ENCODE peak calls at places on chromosomes 2 and 18, in five cellular contexts. V, C, M, I and U are unnamed samples.

GRCh38 chr2:124566518-124566970 is 541.5 kb downstream of the CNTNAP5 start:
- DNase-seq in V (no peak), C (no peak), M (no peak), I (no peak), U (no peak)

GRCh38 chr18:2883137-2883671 is 36.4 kb downstream of the EMILIN2 start:
- DNase-seq in V (no peak), C (no peak), M (no peak), I (no peak), U (no peak)

GRCh38 chr2:164369416-164369815 is 251.9 kb downstream of the GRB14 start:
- DNase-seq in V (no peak), C (no peak), M (no peak), I (no peak), U (no peak)

GRCh38 chr2:213451542-213452256 is 167.4 kb downstream of the SPAG16 start:
- DNase-seq in V (no peak), C (no peak), M (no peak), I (no peak), U (peak; percentile 40)

GRCh38 chr18:63022429-63023022 is 297.0 kb downstream of the BCL2 start:
- DNase-seq in V (no peak), C (no peak), M (no peak), I (no peak), U (no peak)

GRCh38 chr2:65023742-65024141 is 32.5 kb upstream of the CEP68 start:
- DNase-seq in V (no peak), C (peak; percentile 31), M (no peak), I (no peak), U (no peak)

GRCh38 chr2:223122706-223123265 is 70.8 kb downstream of the KCNE4 start:
- DNase-seq in V (no peak), C (no peak), M (no peak), I (no peak), U (no peak)

GRCh38 chr2:226063704-226064390 is 664.3 kb downstream of the NYAP2 start:
- DNase-seq in V (peak; percentile 10), C (no peak), M (no peak), I (no peak), U (no peak)

GRCh38 chr2:140687825-140688224 is 1443.0 kb downstream of the LRP1B start:
- DNase-seq in V (no peak), C (no peak), M (no peak), I (no peak), U (no peak)

GRCh38 chr2:83915381-83915780 is 543.7 kb downstream of the SUCLG1 start:
- DNase-seq in V (no peak), C (no peak), M (no peak), I (no peak), U (no peak)

GRCh38 chr2:205022751-205023150 is 477.5 kb downstream of the PARD3B start:
- DNase-seq in V (no peak), C (no peak), M (no peak), I (no peak), U (peak; percentile 23)